ENCODE peak calls at places on chromosomes 6 and 20, in ten cellular contexts. M, G, F, O, T, L, H, B, A and Q are unnamed samples.

GRCh38 chr20:23273776-23274175 is 76.8 kb upstream of the NXT1 start:
- DNase-seq in M (no peak), G (no peak), F (no peak), O (no peak), T (no peak), L (no peak), H (no peak), B (no peak), A (no peak), Q (no peak)

GRCh38 chr6:128208078-128208477 is 307.2 kb upstream of the THEMIS start:
- DNase-seq in M (no peak), G (peak; percentile 67), F (no peak), O (no peak), T (peak; percentile 56), L (no peak), H (no peak), B (peak; percentile 71), A (peak; percentile 19), Q (peak; percentile 38)

GRCh38 chr20:41317536-41318270 is at the start of gene ZHX3:
- DNase-seq in M (peak; percentile 96), G (peak; percentile 87), F (peak; percentile 87), O (peak; percentile 100), T (peak; percentile 92), L (peak; percentile 95), H (peak; percentile 94), B (peak; percentile 99), A (peak; percentile 96), Q (peak; percentile 95)

GRCh38 chr6:143126574-143126941 is 65.9 kb downstream of the AIG1 start:
- DNase-seq in M (no peak), G (no peak), F (no peak), O (peak; percentile 18), T (no peak), L (no peak), H (no peak), B (no peak), A (no peak), Q (no peak)

GRCh38 chr20:16257813-16258430 is 315.3 kb downstream of the KIF16B start:
- DNase-seq in M (no peak), G (no peak), F (no peak), O (no peak), T (no peak), L (no peak), H (no peak), B (no peak), A (no peak), Q (no peak)

GRCh38 chr6:44699851-44700250 is 312.3 kb downstream of the CDC5L start:
- DNase-seq in M (no peak), G (no peak), F (no peak), O (no peak), T (no peak), L (no peak), H (no peak), B (peak; percentile 33), A (peak; percentile 52), Q (no peak)

GRCh38 chr20:20363449-20364015 is 4.4 kb upstream of the INSM1 start:
- DNase-seq in M (no peak), G (no peak), F (no peak), O (no peak), T (no peak), L (no peak), H (no peak), B (no peak), A (no peak), Q (no peak)

GRCh38 chr6:130396722-130397121 is 30.9 kb downstream of the TMEM200A start:
- DNase-seq in M (no peak), G (no peak), F (no peak), O (no peak), T (no peak), L (no peak), H (no peak), B (peak; percentile 35), A (no peak), Q (peak; percentile 16)

GRCh38 chr6:132400641-132401119 is 595 bp downstream of the MOXD1 start:
- DNase-seq in M (no peak), G (no peak), F (no peak), O (peak; percentile 41), T (no peak), L (no peak), H (no peak), B (peak; percentile 58), A (no peak), Q (no peak)

GRCh38 chr6:79137671-79138070 is 59.6 kb upstream of the PHIP start:
- DNase-seq in M (no peak), G (no peak), F (no peak), O (no peak), T (no peak), L (no peak), H (no peak), B (no peak), A (peak; percentile 6), Q (peak; percentile 28)

GRCh38 chr6:164753517-164753916 is 555.9 kb downstream of the C6orf118 start:
- DNase-seq in M (no peak), G (no peak), F (peak; percentile 49), O (no peak), T (peak; percentile 0), L (no peak), H (no peak), B (no peak), A (peak; percentile 28), Q (no peak)

GRCh38 chr20:35661013-35661412 is 3.7 kb downstream of the CPNE1 start:
- DNase-seq in M (no peak), G (peak; percentile 60), F (no peak), O (no peak), T (no peak), L (no peak), H (no peak), B (peak; percentile 62), A (peak; percentile 4), Q (peak; percentile 27)

GRCh38 chr6:13242590-13242989 is 85.7 kb downstream of the TBC1D7 start:
- DNase-seq in M (no peak), G (no peak), F (no peak), O (no peak), T (no peak), L (no peak), H (no peak), B (no peak), A (no peak), Q (no peak)

GRCh38 chr20:1809611-1810510 is 85.3 kb upstream of the SIRPA start:
- DNase-seq in M (no peak), G (peak; percentile 96), F (no peak), O (no peak), T (peak; percentile 53), L (no peak), H (no peak), B (peak; percentile 78), A (peak; percentile 74), Q (peak; percentile 69)

GRCh38 chr20:63344616-63345327 is 16.4 kb downstream of the CHRNA4 start:
- DNase-seq in M (no peak), G (no peak), F (no peak), O (no peak), T (peak; percentile 48), L (no peak), H (no peak), B (no peak), A (peak; percentile 21), Q (no peak)

GRCh38 chr6:148700713-148701392 is 46.0 kb upstream of the UST start:
- DNase-seq in M (no peak), G (no peak), F (no peak), O (peak; percentile 63), T (peak; percentile 78), L (no peak), H (peak; percentile 53), B (peak; percentile 73), A (peak; percentile 63), Q (peak; percentile 55)

GRCh38 chr6:80029442-80029841 is 25.0 kb downstream of the TTK start:
- DNase-seq in M (no peak), G (no peak), F (no peak), O (peak; percentile 15), T (no peak), L (no peak), H (no peak), B (no peak), A (no peak), Q (no peak)

GRCh38 chr6:110217255-110217654 is 37.0 kb downstream of the CDC40 start:
- DNase-seq in M (no peak), G (no peak), F (no peak), O (no peak), T (no peak), L (no peak), H (no peak), B (peak; percentile 52), A (peak; percentile 44), Q (peak; percentile 40)

GRCh38 chr6:22748681-22749080 is 179.3 kb downstream of the HDGFL1 start:
- DNase-seq in M (no peak), G (no peak), F (no peak), O (no peak), T (no peak), L (no peak), H (no peak), B (no peak), A (no peak), Q (no peak)

GRCh38 chr6:29376003-29376402 is 912 bp upstream of the OR12D3 start:
- DNase-seq in M (no peak), G (no peak), F (no peak), O (peak; percentile 33), T (no peak), L (no peak), H (no peak), B (peak; percentile 59), A (no peak), Q (no peak)

GRCh38 chr6:122789078-122789861 is at the start of gene SMPDL3A:
- DNase-seq in M (peak; percentile 13), G (peak; percentile 68), F (peak; percentile 90), O (peak; percentile 66), T (peak; percentile 88), L (no peak), H (peak; percentile 15), B (peak; percentile 77), A (peak; percentile 78), Q (peak; percentile 89)

GRCh38 chr6:30481213-30481964 is 7.9 kb upstream of the HLA-E start:
- DNase-seq in M (no peak), G (no peak), F (no peak), O (peak; percentile 29), T (no peak), L (no peak), H (no peak), B (no peak), A (no peak), Q (no peak)

GRCh38 chr6:37041521-37041920 is 36.1 kb downstream of the FGD2 start:
- DNase-seq in M (no peak), G (no peak), F (no peak), O (no peak), T (no peak), L (no peak), H (no peak), B (no peak), A (no peak), Q (no peak)

GRCh38 chr6:41732149-41732548 is 3.3 kb downstream of the TFEB start:
- DNase-seq in M (no peak), G (no peak), F (no peak), O (no peak), T (no peak), L (no peak), H (no peak), B (no peak), A (no peak), Q (no peak)

GRCh38 chr6:24858154-24858801 is 59.6 kb upstream of the ARMH2 start:
- DNase-seq in M (no peak), G (peak; percentile 79), F (no peak), O (no peak), T (peak; percentile 53), L (peak; percentile 55), H (peak; percentile 69), B (peak; percentile 37), A (peak; percentile 69), Q (peak; percentile 32)

GRCh38 chr6:135323202-135323668 is 142.1 kb downstream of the MYB start:
- DNase-seq in M (no peak), G (no peak), F (no peak), O (peak; percentile 67), T (no peak), L (no peak), H (no peak), B (no peak), A (no peak), Q (no peak)

GRCh38 chr6:156719720-156720563 is 57.2 kb upstream of the ARID1B start:
- DNase-seq in M (peak; percentile 54), G (peak; percentile 83), F (peak; percentile 94), O (peak; percentile 79), T (peak; percentile 85), L (peak; percentile 43), H (peak; percentile 65), B (peak; percentile 94), A (peak; percentile 93), Q (peak; percentile 85)

GRCh38 chr6:44278774-44279697 is 8.8 kb downstream of the TMEM151B start:
- DNase-seq in M (no peak), G (no peak), F (no peak), O (no peak), T (no peak), L (no peak), H (no peak), B (peak; percentile 48), A (no peak), Q (no peak)